ENCODE peak calls at places on chromosomes 16 and 17, in seven cellular contexts. I, D, U, V, Y, Z and W are unnamed samples. For H3K9me3 and H3K27me3, the result is how much of the 10 kb centered on the place peaks cover.

GRCh38 chr16:12853972-12854371 is 47.4 kb upstream of the SHISA9 start:
- DNase-seq in I (no peak), D (no peak), U (no peak), V (no peak), Y (no peak), Z (no peak), W (no peak)

GRCh38 chr17:16379654-16380053 is 1.2 kb upstream of the UBB start:
- DNase-seq in I (no peak), D (no peak), U (no peak), V (no peak), Y (no peak), Z (no peak), W (no peak)

GRCh38 chr16:11201498-11202259 is 54.3 kb downstream of the SOCS1 start:
- DNase-seq in I (peak), D (no peak), U (no peak), V (peak), Y (no peak), Z (no peak), W (no peak)

GRCh38 chr16:86219655-86220445 is 290.5 kb upstream of the FOXF1 start:
- DNase-seq in I (no peak), D (peak), U (no peak), V (no peak), Y (peak), Z (peak), W (no peak)

GRCh38 chr16:8720080-8720966 is 45.9 kb downstream of the ABAT start:
- DNase-seq in I (no peak), D (no peak), U (no peak), V (peak), Y (peak), Z (no peak), W (peak)

GRCh38 chr17:81066072-81066471 is 31.1 kb downstream of the BAIAP2 start:
- DNase-seq in I (no peak), D (no peak), U (no peak), V (no peak), Y (no peak), Z (no peak), W (no peak)

GRCh38 chr17:79574108-79574507 is 36.7 kb downstream of the RBFOX3 start:
- DNase-seq in I (no peak), D (no peak), U (no peak), V (no peak), Y (no peak), Z (peak), W (no peak)

GRCh38 chr17:80477647-80478478 is 1.5 kb upstream of the NPTX1 start:
- DNase-seq in I (no peak), D (no peak), U (no peak), V (no peak), Y (no peak), Z (no peak), W (peak)

GRCh38 chr17:63165420-63165819 is 199.4 kb downstream of the TANC2 start:
- DNase-seq in I (no peak), D (no peak), U (no peak), V (no peak), Y (no peak), Z (no peak), W (no peak)

GRCh38 chr16:79969458-79969857 is 368.9 kb upstream of the MAF start:
- DNase-seq in I (no peak), D (no peak), U (no peak), V (no peak), Y (no peak), Z (no peak), W (no peak)

DNA sequence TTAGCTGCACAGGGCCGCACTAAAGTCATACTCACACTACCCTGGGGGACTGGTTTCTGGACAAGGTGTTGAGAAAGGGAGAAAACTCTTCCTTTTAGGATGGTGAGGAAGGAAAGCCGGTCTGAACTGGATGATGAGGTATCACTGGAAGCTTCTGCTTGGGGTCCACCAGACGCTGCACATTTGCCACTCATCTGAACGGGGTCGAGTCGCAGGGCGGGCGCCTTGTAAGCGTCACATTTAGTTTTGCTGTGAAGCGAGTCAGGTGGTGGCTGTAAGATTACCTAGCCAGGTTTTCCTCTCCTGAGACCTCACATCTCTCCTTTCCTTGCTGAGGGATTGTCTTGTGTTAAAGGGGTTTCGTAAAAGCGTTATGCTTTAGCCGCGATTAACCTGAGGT is 2.3 kb downstream of the JPT2 start:
- DNase-seq in I (no peak), D (no peak), U (no peak), V (no peak), Y (no peak), Z (no peak), W (no peak)
- H3K4me3 ChIP-seq in I (no peak), D (no peak), U (no peak), V (no peak), Y (no peak), Z (no peak), W (no peak)

DNA sequence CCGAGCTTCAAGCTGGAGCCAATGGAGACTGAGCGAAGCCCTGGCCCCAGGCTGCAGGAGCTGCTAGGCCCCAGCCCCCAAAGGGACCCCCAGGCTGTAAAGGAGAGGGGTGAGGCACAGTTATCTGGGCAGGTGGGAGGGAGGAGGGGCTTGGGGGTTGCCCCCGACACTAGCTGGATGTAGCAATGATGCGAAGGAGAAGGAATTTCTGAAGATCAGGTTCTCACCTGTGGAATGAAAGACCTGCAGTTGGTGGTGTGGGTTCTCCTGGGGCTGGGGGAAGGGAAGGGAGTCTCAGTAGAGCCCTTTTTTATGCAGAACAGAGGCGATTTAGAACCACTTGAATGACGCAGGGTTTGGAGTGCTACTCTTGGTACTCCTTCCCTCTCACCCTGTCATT is 1.8 kb downstream of the ZNF263 start:
- DNase-seq in I (no peak), D (no peak), U (no peak), V (no peak), Y (no peak), Z (no peak), W (no peak)
- H3K9me3 ChIP-seq in I (half or more), D (under half), U (half or more), V (under half), Y (under half), Z (under half), W (under half)

GRCh38 chr17:83183951-83184506 is 104.6 kb downstream of the METRNL start:
- DNase-seq in I (no peak), D (peak), U (peak), V (no peak), Y (peak), Z (peak), W (peak)
- H3K27me3 ChIP-seq in I (under half), D (under half), U (under half), V (under half), Y (under half), Z (under half), W (under half)

DNA sequence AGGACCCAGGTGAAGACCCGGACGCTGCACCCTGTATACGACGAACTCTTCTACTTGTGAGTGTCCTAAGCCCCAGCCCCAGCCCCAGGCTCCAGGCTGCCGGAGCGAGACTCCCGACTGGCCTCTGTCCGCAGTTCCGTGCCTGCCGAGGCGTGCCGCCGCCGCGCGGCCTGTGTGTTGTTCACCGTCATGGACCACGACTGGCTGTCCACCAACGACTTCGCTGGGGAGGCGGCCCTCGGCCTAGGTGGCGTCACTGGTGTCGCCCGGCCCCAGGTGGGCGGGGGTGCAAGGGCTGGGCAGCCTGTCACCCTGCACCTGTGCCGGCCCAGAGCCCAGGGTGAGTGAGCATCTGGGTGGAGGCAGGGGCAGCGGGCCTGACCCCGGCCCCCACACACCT is 3.7 kb downstream of the TSR3 start:
- DNase-seq in I (no peak), D (no peak), U (no peak), V (no peak), Y (no peak), Z (no peak), W (no peak)
- H3K4me3 ChIP-seq in I (no peak), D (no peak), U (no peak), V (no peak), Y (no peak), Z (no peak), W (no peak)